ENCODE peak calls at places on chromosomes 5 and 9, in eight cellular contexts. B, C, Q, U, H, F, E and N are unnamed samples.

GRCh38 chr5:124199902-124200301 is 546.5 kb downstream of the ZNF608 start:
- DNase-seq in C (no peak), Q (no peak), F (no peak), B (no peak), E (no peak), H (no peak), U (no peak), N (no peak)

GRCh38 chr5:80369521-80369920 is 38.3 kb upstream of the ZFYVE16 start:
- DNase-seq in C (no peak), U (peak), Q (peak), F (peak), B (no peak), H (no peak), E (no peak), N (no peak)

GRCh38 chr5:127254729-127255284 is 35.8 kb upstream of the MEGF10 start:
- DNase-seq in F (no peak), U (no peak), E (no peak), Q (peak), B (peak), C (no peak), H (no peak), N (peak)

GRCh38 chr5:13930721-13931246 is 13.7 kb downstream of the DNAH5 start:
- DNase-seq in F (no peak), B (no peak), U (no peak), E (no peak), H (no peak), C (no peak), Q (no peak), N (no peak)

GRCh38 chr5:88377705-88378656 is 109.3 kb upstream of the TMEM161B start:
- DNase-seq in U (peak), Q (no peak), H (no peak), C (no peak), F (no peak), B (no peak), E (no peak), N (no peak)

GRCh38 chr5:115738807-115739206 is 77.7 kb downstream of the CDO1 start:
- DNase-seq in U (no peak), C (no peak), H (no peak), E (no peak), B (no peak), Q (no peak), F (no peak), N (no peak)

GRCh38 chr5:111061618-111062017 is 9.9 kb upstream of the TSLP start:
- DNase-seq in E (no peak), H (no peak), F (no peak), C (no peak), U (no peak), Q (no peak), B (no peak), N (no peak)

GRCh38 chr9:127539982-127540663 is 72.0 kb upstream of the STXBP1 start:
- DNase-seq in U (no peak), C (no peak), E (no peak), H (no peak), B (no peak), F (no peak), Q (no peak), N (no peak)

GRCh38 chr5:170475269-170476000 is 28.4 kb upstream of the KCNIP1 start:
- DNase-seq in C (no peak), F (no peak), H (no peak), E (no peak), Q (no peak), U (no peak), B (peak), N (no peak)

GRCh38 chr5:38738898-38739743 is 106.7 kb upstream of the OSMR start:
- DNase-seq in F (no peak), C (no peak), E (no peak), B (peak), Q (no peak), U (no peak), H (no peak), N (no peak)

GRCh38 chr5:147406636-147407035 is 103.2 kb downstream of the DPYSL3 start:
- DNase-seq in U (no peak), B (no peak), E (no peak), H (no peak), Q (no peak), F (no peak), C (no peak), N (peak)

GRCh38 chr5:40521108-40521785 is 158.5 kb upstream of the PTGER4 start:
- DNase-seq in F (no peak), H (no peak), B (no peak), Q (no peak), C (no peak), U (no peak), E (no peak), N (no peak)

GRCh38 chr9:127417130-127418036 is 6.8 kb upstream of the ZNF79 start:
- DNase-seq in E (no peak), Q (no peak), U (no peak), C (peak), B (peak), F (no peak), H (peak), N (peak)

GRCh38 chr5:136212252-136212721 is 19.3 kb upstream of the SMIM32 start:
- DNase-seq in C (no peak), H (peak), E (peak), F (peak), Q (no peak), B (peak), U (peak), N (peak)

GRCh38 chr9:23291001-23291400 is 535.0 kb downstream of the ELAVL2 start:
- DNase-seq in C (no peak), F (no peak), Q (no peak), U (no peak), H (no peak), B (no peak), E (no peak), N (no peak)

GRCh38 chr5:78162253-78162862 is 132.1 kb downstream of the AP3B1 start:
- DNase-seq in E (no peak), Q (peak), F (peak), C (no peak), H (no peak), U (peak), B (peak), N (peak)

GRCh38 chr5:138789771-138790242 is 36.6 kb downstream of the CTNNA1 start:
- DNase-seq in C (no peak), F (no peak), H (no peak), E (no peak), B (peak), Q (no peak), U (peak), N (peak)

GRCh38 chr5:79070002-79070567 is 518 bp downstream of the BHMT2 start:
- DNase-seq in U (no peak), H (peak), E (peak), C (no peak), F (no peak), B (peak), Q (no peak), N (peak)

GRCh38 chr9:14313951-14314423 is at the start of gene NFIB:
- DNase-seq in H (peak), F (peak), Q (no peak), E (peak), C (no peak), B (peak), U (peak), N (no peak)

GRCh38 chr9:116653580-116654355 is 33.3 kb upstream of the TRIM32 start:
- DNase-seq in E (no peak), H (no peak), C (no peak), B (peak), Q (no peak), F (no peak), U (no peak), N (peak)

DNA sequence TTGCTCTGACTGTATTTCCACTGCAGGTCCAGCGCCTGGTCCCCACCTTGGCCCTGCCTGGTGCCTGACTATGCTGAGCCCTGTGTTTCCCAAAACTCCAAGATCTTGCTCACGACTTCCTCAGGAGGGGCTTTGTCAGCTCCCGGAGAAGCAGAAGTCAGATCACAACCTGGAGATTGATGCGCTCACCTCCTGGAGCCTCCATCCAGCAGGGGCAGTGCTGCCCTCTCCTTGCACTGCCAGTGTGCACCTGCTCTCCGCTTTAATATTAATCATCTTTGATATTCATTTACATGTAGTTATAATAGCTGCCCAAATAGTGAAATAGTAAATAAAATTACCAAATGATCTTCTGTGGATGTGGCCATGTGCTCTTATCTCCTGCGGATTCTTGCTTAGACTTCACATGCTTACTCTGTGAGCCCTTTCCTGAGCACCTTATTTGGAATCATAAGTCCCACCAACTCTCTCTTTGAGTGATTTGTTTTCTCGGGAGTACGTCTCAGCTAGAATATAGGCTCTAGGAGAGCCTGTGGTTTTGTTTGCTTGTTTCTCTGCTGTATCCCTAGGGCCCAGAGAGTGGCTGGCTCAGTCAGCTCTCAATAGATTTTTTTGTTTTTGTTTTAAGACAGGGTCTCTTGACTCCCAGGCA is 17.4 kb downstream of the MAML1 start:
- DNase-seq in E (no peak), U (no peak), C (no peak), Q (no peak), H (no peak), F (no peak), B (no peak), N (no peak)
- TF ChIP-seq CTCF in E (no peak), U (no peak), C (no peak), Q (no peak), H (no peak), F (peak), B (no peak), N (no peak)

GRCh38 chr9:134645607-134646365 is 4.2 kb downstream of the COL5A1 start:
- DNase-seq in C (no peak), F (no peak), B (no peak), E (no peak), Q (no peak), U (no peak), H (no peak), N (no peak)
- H3K4me3 ChIP-seq in C (peak), F (no peak), B (peak), E (peak), Q (no peak), U (no peak), H (no peak), N (peak)

GRCh38 chr5:173733065-173733824 is 116.8 kb upstream of the BOD1 start:
- DNase-seq in E (no peak), F (peak), B (no peak), U (no peak), H (no peak), C (no peak), Q (no peak), N (no peak)
- TF ChIP-seq CTCF in E (no peak), F (peak), B (no peak), U (no peak), H (no peak), C (no peak), Q (peak), N (no peak)

GRCh38 chr9:35650341-35651158 is at the start of gene SIT1:
- DNase-seq in H (peak), F (no peak), U (no peak), C (no peak), E (no peak), B (no peak), Q (no peak), N (no peak)
- H3K4me3 ChIP-seq in H (no peak), F (no peak), U (no peak), C (no peak), E (peak), B (no peak), Q (no peak), N (no peak)

DNA sequence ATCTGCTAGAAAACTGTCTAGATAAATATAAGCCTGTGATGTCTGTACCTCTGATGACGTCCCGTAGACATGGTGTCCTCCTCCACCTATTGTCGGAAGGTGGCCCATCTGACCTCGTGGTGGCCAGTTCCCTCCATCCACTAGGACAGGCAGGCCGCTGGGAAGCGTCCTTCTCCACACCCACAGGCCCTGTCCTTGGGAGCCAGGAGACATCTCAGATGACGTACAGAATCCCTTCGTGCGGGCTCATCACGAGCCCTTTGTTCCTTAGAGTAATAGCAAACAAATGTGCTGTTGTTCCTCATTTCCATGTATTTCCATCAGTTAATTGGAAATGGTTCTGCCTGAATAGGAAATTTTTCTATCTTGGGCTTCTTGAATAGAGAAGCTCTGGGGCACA is 38.3 kb upstream of the TENT4A start:
- DNase-seq in E (no peak), H (no peak), B (no peak), U (no peak), C (no peak), Q (no peak), F (no peak), N (no peak)
- TF ChIP-seq CTCF in E (no peak), H (no peak), B (no peak), U (no peak), C (no peak), Q (no peak), F (no peak), N (no peak)

DNA sequence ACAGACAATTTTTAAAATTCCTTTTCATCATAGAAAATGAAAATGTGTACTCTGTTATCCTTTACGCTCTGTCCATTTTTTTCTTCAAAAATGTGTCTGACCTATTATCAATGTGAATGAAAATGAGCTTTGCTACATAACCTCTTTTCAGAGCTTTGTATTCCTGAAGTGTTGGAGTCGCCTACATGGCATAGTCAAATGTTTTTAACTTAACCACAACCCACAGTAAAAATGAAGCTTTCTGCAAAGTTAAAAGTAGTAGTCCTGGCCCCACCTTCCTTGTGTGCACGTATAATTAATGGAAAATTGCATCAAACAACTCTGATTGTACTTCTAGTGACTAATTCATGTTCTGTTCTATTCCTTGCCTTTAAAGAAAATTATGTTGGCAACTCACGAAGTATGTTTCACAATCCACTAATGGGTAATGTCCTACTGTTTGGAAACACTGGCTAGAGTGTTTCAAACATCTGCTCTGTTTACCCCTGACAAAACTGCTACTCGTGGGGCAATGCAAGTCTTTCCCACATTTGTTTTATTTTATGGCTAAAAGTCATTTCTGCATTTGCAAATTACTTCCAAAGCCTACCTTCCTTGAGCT is 18.6 kb upstream of the PSAT1 start:
- DNase-seq in U (no peak), C (peak), H (no peak), Q (no peak), E (no peak), F (no peak), B (peak), N (peak)
- H3K4me3 ChIP-seq in U (no peak), C (no peak), H (no peak), Q (no peak), E (no peak), F (no peak), B (no peak), N (no peak)

GRCh38 chr9:122005597-122005996 is 87.5 kb downstream of the TTLL11 start:
- DNase-seq in H (no peak), C (no peak), F (peak), Q (no peak), B (no peak), E (no peak), U (peak), N (peak)
- TF ChIP-seq CTCF in H (no peak), C (peak), F (peak), Q (peak), B (peak), E (no peak), U (no peak), N (peak)

DNA sequence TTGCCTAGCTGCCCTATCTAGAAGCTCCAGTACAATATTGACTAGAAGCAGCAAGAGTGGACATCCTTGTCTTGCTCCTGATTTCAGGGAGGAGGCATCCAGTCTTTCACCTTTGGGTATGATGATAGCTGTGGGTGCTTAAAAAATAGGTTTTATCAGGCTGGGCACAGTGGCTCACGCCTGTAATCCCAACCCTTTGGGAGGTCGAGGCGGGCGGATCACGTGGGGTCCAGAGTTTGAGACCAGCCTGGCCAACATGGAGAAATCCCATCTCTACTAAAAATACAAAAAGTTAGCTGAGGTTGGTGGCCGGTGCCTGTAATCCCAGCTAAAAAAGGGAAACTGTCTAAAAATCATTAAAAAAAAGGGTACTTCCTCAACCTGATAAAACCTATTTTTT is 2.0 kb upstream of the CAMSAP1 start:
- DNase-seq in C (no peak), E (no peak), H (no peak), B (no peak), F (no peak), U (no peak), Q (no peak), N (no peak)
- H3K4me3 ChIP-seq in C (no peak), E (no peak), H (no peak), B (no peak), F (no peak), U (no peak), Q (no peak), N (no peak)